ENCODE peak calls at places on chromosomes 16 and 17, in six cellular contexts. E is adrenal gland; Z is mesothelial cell of epicardium; D is GM06990; N is CD4-positive, alpha-beta T cell; G is progenitor cell of endocrine pancreas. H is an unnamed sample.

GRCh38 chr17:18187816-18188761 is 4.5 kb downstream of the ALKBH5 start:
- DNase-seq in E (peak; percentile 79), Z (no peak), D (no peak), N (no peak), G (no peak), H (no peak)

GRCh38 chr17:72122668-72123495 is 2.1 kb downstream of the SOX9 start:
- DNase-seq in E (peak; percentile 55), Z (no peak), D (peak; percentile 54), N (no peak), G (peak; percentile 15), H (peak; percentile 80)

GRCh38 chr16:70803354-70803753 is 2.4 kb upstream of the VAC14 start:
- DNase-seq in E (no peak), Z (no peak), D (no peak), N (no peak), G (no peak), H (no peak)

GRCh38 chr17:13160281-13160680 is 142.5 kb upstream of the ELAC2 start:
- DNase-seq in E (no peak), Z (no peak), D (no peak), N (no peak), G (no peak), H (no peak)

GRCh38 chr16:82936941-82937551 is 310.3 kb downstream of the CDH13 start:
- DNase-seq in E (no peak), Z (no peak), D (no peak), N (no peak), G (no peak), H (no peak)

GRCh38 chr16:67241008-67241900 is 6.0 kb downstream of the FHOD1 start:
- DNase-seq in E (peak; percentile 90), Z (no peak), D (no peak), N (no peak), G (no peak), H (no peak)

GRCh38 chr17:18314059-18314730 is 599 bp downstream of the TOP3A start:
- DNase-seq in E (peak; percentile 60), Z (no peak), D (no peak), N (no peak), G (no peak), H (no peak)

GRCh38 chr16:81263470-81264200 is 25.1 kb downstream of the BCO1 start:
- DNase-seq in E (peak; percentile 66), Z (no peak), D (no peak), N (no peak), G (no peak), H (no peak)

GRCh38 chr16:47018223-47018891 is 44.9 kb upstream of the DNAJA2 start:
- DNase-seq in E (peak; percentile 80), Z (no peak), D (peak; percentile 83), N (peak; percentile 17), G (peak; percentile 35), H (peak; percentile 93)

GRCh38 chr17:7261377-7262191 is 694 bp downstream of the CLDN7 start:
- DNase-seq in E (no peak), Z (no peak), D (no peak), N (no peak), G (no peak), H (peak; percentile 76)

GRCh38 chr16:4795828-4796572 is 831 bp downstream of the SMIM22 start:
- DNase-seq in E (no peak), Z (no peak), D (no peak), N (no peak), G (no peak), H (no peak)

GRCh38 chr17:39921323-39921722 is 2.9 kb upstream of the GSDMB start:
- DNase-seq in E (no peak), Z (no peak), D (peak; percentile 44), N (no peak), G (no peak), H (no peak)

GRCh38 chr17:640436-640835 is 74.2 kb downstream of the VPS53 start:
- DNase-seq in E (no peak), Z (no peak), D (no peak), N (no peak), G (no peak), H (no peak)

GRCh38 chr16:180921-181667 is 835 bp downstream of the HBQ1 start:
- DNase-seq in E (peak; percentile 85), Z (peak; percentile 71), D (peak; percentile 85), N (peak; percentile 76), G (peak; percentile 79), H (peak; percentile 96)

GRCh38 chr16:85927326-85927725 is 28.4 kb downstream of the IRF8 start:
- DNase-seq in E (no peak), Z (no peak), D (no peak), N (no peak), G (no peak), H (no peak)

GRCh38 chr17:46865100-46865499 is 13.7 kb downstream of the WNT9B start:
- DNase-seq in E (no peak), Z (no peak), D (no peak), N (no peak), G (no peak), H (no peak)

GRCh38 chr17:54085934-54086333 is 263.2 kb downstream of the KIF2B start:
- DNase-seq in E (no peak), Z (no peak), D (no peak), N (no peak), G (peak; percentile 18), H (no peak)

GRCh38 chr17:70041575-70041974 is 33.5 kb upstream of the KCNJ16 start:
- DNase-seq in E (no peak), Z (no peak), D (no peak), N (no peak), G (no peak), H (no peak)

GRCh38 chr16:19114359-19115147 is 789 bp downstream of the ITPRIPL2 start:
- DNase-seq in E (peak; percentile 83), Z (no peak), D (peak; percentile 73), N (no peak), G (peak; percentile 29), H (peak; percentile 78)

GRCh38 chr16:75491876-75492275 is 3.4 kb downstream of the CHST6 start:
- DNase-seq in E (peak; percentile 78), Z (no peak), D (no peak), N (no peak), G (no peak), H (no peak)
- TF ChIP-seq CTCF in E (no peak), Z (no peak), D (peak; percentile 46), N (no peak), G (no peak), H (no peak)

GRCh38 chr17:29193146-29193545 is 12.9 kb upstream of the MYO18A start:
- DNase-seq in E (peak; percentile 5), Z (no peak), D (no peak), N (no peak), G (no peak), H (no peak)

GRCh38 chr17:29196784-29197515 is 16.8 kb upstream of the MYO18A start:
- DNase-seq in E (no peak), Z (no peak), D (no peak), N (no peak), G (no peak), H (no peak)

GRCh38 chr17:29194669-29195068 is 14.5 kb upstream of the MYO18A start:
- DNase-seq in E (no peak), Z (no peak), D (no peak), N (no peak), G (no peak), H (no peak)

GRCh38 chr17:29195465-29196081 is 15.4 kb upstream of the MYO18A start:
- DNase-seq in E (no peak), Z (no peak), D (peak; percentile 48), N (no peak), G (no peak), H (peak; percentile 69)

DNA sequence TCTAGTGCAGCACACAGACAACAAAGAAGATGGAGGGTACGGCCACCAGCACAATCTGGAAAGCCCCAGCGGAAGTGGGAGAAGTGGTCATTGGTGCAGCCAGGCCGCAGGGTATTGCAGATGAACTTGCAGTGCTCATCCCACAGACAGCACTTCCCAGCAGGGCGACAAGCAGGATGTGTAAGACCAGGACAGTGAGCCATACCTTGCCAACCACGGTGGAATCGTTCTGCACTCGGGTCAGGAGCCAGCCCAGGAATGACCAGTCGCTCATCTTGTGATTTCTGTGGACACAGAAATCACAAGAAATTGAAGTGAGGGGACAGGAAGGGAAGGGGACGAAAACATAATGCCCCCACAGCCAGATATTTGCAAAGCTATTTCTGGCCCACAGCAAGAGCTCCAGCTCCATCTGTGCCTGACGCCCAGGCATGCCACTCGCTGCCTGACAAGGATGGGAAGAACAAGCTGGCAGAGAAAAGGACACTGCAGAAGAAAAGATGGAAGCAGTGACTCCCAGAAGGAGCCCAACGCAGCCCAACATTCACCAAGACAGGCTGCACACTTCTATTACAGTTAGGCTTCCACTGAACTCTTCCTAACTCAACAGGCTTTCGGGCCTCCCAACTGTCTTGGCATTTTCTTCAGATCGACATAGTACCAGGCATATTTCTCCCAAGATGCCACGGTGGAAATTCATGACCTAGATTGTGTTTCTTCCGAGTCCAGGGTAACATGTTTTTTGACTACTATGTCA is 17.5 kb upstream of the MYO18A start:
- DNase-seq in E (no peak), Z (no peak), D (no peak), N (no peak), G (no peak), H (no peak)
- TF ChIP-seq CTCF in E (no peak), Z (no peak), D (no peak), N (no peak), G (no peak), H (no peak)

GRCh38 chr17:27559996-27560481 is 70.9 kb upstream of the LGALS9 start:
- DNase-seq in E (peak; percentile 83), Z (no peak), D (no peak), N (no peak), G (no peak), H (no peak)

GRCh38 chr17:27558341-27558740 is 72.6 kb upstream of the LGALS9 start:
- DNase-seq in E (no peak), Z (no peak), D (no peak), N (no peak), G (no peak), H (no peak)

GRCh38 chr17:27558842-27559505 is 72.0 kb upstream of the LGALS9 start:
- DNase-seq in E (no peak), Z (no peak), D (no peak), N (no peak), G (no peak), H (no peak)

GRCh38 chr17:27560668-27561067 is 70.3 kb upstream of the LGALS9 start:
- DNase-seq in E (no peak), Z (no peak), D (no peak), N (no peak), G (no peak), H (no peak)

DNA sequence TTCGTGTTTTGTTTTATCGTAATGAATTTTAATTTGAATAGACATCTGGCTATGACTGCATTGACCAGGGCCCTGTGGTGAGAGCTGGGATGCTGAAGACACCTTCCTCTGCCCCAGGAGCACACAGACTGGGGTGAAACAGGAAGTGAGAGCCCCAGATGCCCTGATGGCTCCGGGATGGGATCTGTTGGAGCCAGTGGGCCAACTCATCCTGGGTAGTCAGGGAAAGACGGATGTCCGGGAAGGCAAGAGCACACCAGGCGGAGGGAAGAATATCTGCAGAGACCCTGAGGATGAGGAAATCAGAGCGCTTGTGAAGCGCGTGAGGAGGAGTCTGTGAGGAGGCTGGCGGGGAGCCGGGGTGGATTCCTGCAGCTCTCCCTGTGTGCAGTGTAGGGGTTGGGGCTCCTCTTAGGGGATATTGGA is 71.5 kb upstream of the LGALS9 start:
- DNase-seq in E (no peak), Z (no peak), D (no peak), N (no peak), G (no peak), H (no peak)
- TF ChIP-seq CTCF in E (no peak), Z (no peak), D (no peak), N (no peak), G (no peak), H (no peak)

DNA sequence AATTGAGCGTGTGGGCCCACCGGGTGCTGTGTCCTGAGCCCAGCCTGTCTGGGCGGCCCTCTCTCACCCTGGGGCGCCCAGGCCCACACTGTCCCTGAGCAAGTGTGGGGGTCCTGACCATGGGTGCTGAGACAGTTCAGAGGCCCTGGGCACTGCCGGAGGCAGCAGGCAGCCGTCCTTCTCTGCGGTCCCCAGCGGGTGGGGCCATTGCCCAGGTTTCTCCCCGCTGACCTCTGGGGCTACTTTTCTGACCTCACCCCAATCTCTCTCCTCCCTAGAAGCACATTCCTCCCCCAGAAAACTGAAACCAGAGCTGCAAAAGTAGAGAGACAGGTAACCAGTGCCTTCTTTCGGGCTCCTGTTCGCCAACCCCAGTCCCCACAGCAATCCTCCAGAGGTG is 36.0 kb upstream of the PVALEF start:
- DNase-seq in E (no peak), Z (no peak), D (no peak), N (no peak), G (no peak), H (no peak)
- TF ChIP-seq CTCF in E (no peak), Z (no peak), D (no peak), N (no peak), G (no peak), H (no peak)

H was measured in GM20000.